ENCODE peak calls at places on chromosome 3, in four cellular contexts. T, M, C and S are unnamed samples.

GRCh38 chr3:129950318-129951046 is 24.0 kb upstream of the TRH start:
- DNase-seq in T (no peak), M (no peak), C (no peak), S (no peak)

GRCh38 chr3:117248149-117248548 is 538.6 kb downstream of the TUSC7 start:
- DNase-seq in T (peak), M (no peak), C (no peak), S (no peak)

GRCh38 chr3:87062685-87063084 is 71.7 kb upstream of the VGLL3 start:
- DNase-seq in T (no peak), M (no peak), C (no peak), S (no peak)

GRCh38 chr3:72274511-72275295 is 489.8 kb upstream of the PROK2 start:
- DNase-seq in T (no peak), M (no peak), C (peak), S (no peak)

GRCh38 chr3:125478321-125478720 is 41.7 kb downstream of the SNX4 start:
- DNase-seq in T (no peak), M (no peak), C (no peak), S (no peak)

GRCh38 chr3:165521131-165521871 is 315.9 kb downstream of the BCHE start:
- DNase-seq in T (no peak), M (no peak), C (no peak), S (no peak)

GRCh38 chr3:70273492-70273891 is 38.9 kb downstream of the MDFIC2 start:
- DNase-seq in T (no peak), M (no peak), C (no peak), S (no peak)

GRCh38 chr3:10507331-10507730 is 1.9 kb upstream of the ATP2B2 start:
- DNase-seq in T (no peak), M (no peak), C (no peak), S (no peak)

GRCh38 chr3:197364410-197365071 is 66.1 kb upstream of the DLG1 start:
- DNase-seq in T (peak), M (peak), C (no peak), S (no peak)

GRCh38 chr3:87350367-87351199 is 74.2 kb upstream of the POU1F1 start:
- DNase-seq in T (peak), M (peak), C (peak), S (no peak)

GRCh38 chr3:180267202-180267843 is 230.6 kb upstream of the PEX5L start:
- DNase-seq in T (no peak), M (no peak), C (no peak), S (no peak)

GRCh38 chr3:52069891-52070290 is 13.5 kb upstream of the DUSP7 start:
- DNase-seq in T (peak), M (no peak), C (no peak), S (no peak)

GRCh38 chr3:16070707-16071106 is 103.8 kb upstream of the GALNT15 start:
- DNase-seq in T (no peak), M (no peak), C (no peak), S (no peak)

GRCh38 chr3:39809181-39809994 is at the start of gene MYRIP:
- DNase-seq in T (peak), M (peak), C (peak), S (peak)

GRCh38 chr3:48595526-48596121 is 495 bp upstream of the COL7A1 start:
- DNase-seq in T (peak), M (peak), C (peak), S (peak)

GRCh38 chr3:124565013-124565412 is 165.2 kb upstream of the UMPS start:
- DNase-seq in T (peak), M (peak), C (peak), S (peak)

GRCh38 chr3:165195226-165195625 is 958 bp downstream of the SLITRK3 start:
- DNase-seq in T (peak), M (no peak), C (no peak), S (no peak)

GRCh38 chr3:28575748-28576589 is 227.3 kb upstream of the AZI2 start:
- DNase-seq in T (peak), M (no peak), C (peak), S (no peak)

GRCh38 chr3:43689766-43690399 is 855 bp upstream of the ABHD5 start:
- DNase-seq in T (no peak), M (peak), C (no peak), S (no peak)

GRCh38 chr3:65433480-65433879 is 605.2 kb downstream of the MAGI1 start:
- DNase-seq in T (no peak), M (no peak), C (no peak), S (no peak)

GRCh38 chr3:65438096-65438495 is 600.6 kb downstream of the MAGI1 start:
- DNase-seq in T (no peak), M (no peak), C (no peak), S (no peak)

GRCh38 chr3:65439641-65440040 is 599.1 kb downstream of the MAGI1 start:
- DNase-seq in T (peak), M (peak), C (peak), S (peak)

GRCh38 chr3:65438612-65439011 is 600.1 kb downstream of the MAGI1 start:
- DNase-seq in T (no peak), M (no peak), C (no peak), S (no peak)

GRCh38 chr3:65436580-65436979 is 602.1 kb downstream of the MAGI1 start:
- DNase-seq in T (peak), M (peak), C (peak), S (peak)
- TF ChIP-seq CTCF in T (peak), M (peak), C (peak), S (peak)

DNA sequence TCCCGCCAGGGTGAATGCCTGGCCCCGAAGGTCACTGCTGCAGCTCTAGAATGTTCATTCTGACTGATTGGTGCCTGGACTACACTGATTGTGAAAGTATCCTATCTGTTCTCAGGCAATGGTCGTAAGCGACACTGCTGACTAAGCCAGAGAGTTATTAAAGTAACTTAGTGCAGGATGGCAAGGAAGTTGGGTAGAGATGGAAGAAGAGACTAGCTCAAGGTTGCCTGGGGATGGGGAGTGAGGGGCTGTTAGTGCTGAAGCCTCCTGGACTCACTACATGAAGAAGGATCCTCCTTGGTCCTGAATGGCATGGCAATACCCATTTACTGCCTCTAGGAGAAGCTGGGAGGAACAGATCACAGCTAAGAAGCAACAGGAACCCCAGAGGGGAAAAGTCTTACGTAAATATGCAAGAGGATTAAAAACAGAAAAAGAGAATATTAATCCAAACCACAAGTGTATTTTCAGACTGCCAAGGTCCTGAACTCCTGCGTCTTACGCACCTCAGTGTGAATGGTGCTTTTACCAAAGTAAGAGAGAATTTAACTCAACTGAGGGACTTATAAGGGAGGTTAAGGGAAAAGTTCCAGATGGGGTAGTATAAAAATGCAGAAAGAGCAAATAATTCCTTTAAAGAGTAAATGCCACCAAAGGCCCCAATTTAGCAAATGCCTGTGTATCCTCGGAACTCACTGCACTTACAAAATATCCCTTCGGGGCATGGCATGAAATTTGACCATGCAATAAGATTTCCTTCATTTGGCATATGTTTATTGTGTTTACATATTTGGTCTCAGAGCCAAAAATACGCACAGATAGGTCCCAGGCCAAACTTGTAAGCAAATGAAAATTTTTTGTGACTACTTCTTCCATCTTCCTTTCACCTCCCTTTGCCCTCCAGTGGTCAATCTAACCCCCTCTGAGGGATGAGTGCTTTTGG is 64.0 kb upstream of the DGKG start:
- DNase-seq in T (no peak), M (peak), C (peak), S (no peak)
- TF ChIP-seq CTCF in T (no peak), M (peak), C (peak), S (peak)

DNA sequence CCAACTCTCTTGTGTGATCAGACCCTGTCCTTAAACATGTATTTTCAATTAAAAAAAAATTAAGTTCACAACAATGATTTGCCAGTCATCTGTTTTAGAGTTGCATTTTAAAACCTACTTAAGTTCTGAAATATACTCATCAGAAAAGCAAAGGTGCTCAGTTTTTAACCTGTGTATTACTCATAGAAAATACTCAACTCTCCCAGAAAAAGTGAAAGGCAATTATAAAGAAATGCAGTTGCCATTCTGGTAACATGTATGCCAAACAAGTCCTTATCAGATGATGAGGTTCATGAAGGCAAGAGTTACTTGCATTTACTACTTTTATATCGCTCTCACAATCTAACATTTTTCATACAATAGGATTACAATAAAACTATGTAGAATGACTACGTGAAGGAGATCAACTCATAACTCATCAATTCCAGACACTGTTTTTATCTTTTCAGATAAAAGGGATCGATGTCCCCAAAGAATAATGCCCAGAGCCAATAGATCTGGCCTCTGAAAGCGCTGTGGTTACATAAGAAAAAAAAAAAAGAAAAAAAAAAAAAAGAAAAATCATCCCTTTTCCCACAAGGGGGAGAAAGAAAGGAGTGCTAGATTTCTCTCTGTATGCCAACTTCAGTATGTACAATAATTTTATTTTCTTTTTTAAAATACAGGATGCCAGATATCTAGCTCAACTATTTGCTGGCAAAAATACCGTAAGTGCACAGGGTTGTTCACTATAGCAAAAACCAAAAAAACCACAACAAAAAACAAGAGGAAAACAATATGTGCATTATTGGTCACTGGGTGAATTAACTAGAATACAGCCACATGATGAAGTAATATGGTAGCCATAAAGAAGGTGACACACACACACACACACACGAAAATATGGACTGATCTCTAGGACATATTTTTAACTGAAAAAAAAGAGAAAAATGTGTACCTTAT is 137.4 kb downstream of the NR1I2 start:
- DNase-seq in T (no peak), M (no peak), C (no peak), S (no peak)
- TF ChIP-seq CTCF in T (peak), M (no peak), C (no peak), S (no peak)

DNA sequence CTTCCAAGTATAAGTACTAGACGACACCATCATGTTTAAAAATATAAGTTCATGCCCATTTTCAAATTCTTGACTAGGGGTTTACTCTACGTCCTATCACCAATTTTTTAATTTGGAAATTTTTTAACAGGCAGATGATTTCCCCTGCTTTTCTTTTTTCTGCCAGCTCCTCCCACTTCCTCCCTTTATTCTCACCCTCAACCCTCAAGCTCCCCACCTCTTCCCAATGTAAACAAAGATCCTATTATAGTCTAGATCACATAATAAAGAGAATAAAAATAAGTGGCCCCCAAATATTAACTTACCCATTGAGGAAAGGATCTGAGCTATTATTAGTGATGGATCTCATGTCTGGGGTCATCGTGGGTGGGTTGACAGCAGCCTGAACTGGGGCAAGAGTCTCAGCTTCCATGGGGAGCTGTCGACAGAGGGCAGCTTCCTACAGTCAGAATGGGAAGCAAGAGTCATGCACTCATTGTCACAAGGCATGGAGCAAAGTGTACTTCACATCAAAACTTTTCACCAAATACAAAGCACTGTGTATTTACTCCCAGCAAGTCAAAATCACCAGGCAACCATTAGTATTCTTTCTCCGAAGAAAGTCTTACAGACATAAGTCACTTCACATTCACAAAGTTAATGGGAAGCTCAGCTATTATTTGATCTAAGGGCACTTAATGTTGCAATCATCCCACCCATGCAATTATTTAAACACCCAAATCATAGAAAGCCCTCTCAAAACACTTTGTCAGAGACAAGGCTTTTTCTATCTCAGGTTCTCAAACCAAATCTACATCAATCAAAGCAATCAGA is 53.2 kb downstream of the TM4SF4 start:
- DNase-seq in T (no peak), M (no peak), C (peak), S (no peak)
- TF ChIP-seq CTCF in T (peak), M (no peak), C (peak), S (no peak)

GRCh38 chr3:100760377-100760776 is 51.1 kb downstream of the TFG start:
- DNase-seq in T (no peak), M (no peak), C (no peak), S (no peak)

GRCh38 chr3:100761951-100762350 is 52.7 kb downstream of the TFG start:
- DNase-seq in T (no peak), M (no peak), C (no peak), S (no peak)

GRCh38 chr3:100765437-100765975 is 56.2 kb downstream of the TFG start:
- DNase-seq in T (no peak), M (no peak), C (no peak), S (no peak)

GRCh38 chr3:100759162-100759561 is 49.9 kb downstream of the TFG start:
- DNase-seq in T (no peak), M (no peak), C (no peak), S (no peak)

DNA sequence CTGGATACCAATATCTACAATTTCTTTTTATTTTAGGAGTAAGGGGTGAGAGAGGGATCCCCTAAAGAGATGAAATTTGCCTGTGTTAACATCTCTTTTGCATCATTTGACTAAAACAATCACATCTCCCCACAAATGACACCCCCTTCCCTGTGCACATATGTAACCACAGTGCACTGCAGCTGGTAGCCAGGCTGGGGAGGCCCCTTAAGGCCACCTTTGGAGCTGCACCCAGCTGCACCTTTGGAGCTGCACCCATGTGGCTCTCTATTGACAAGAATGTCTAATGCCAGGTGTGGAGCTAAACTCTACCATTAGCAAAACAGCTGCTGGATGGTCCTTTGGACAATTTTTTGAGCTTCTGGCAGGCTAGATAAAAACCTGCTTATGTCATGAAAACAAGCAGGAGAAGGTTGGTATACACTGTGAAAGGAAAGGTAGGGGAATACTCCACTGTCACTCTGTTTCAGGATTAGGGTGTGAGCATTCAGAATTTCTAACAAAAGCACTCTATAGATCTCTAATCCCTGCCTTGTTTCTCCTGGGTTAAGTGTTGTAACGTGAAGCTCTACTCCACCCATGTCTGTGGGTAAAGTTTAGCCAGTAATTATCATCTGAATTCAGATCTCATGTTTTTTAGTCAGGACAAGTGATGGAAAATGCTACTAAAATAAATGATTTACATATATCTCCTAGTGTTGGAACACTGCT is 52.1 kb downstream of the TFG start:
- DNase-seq in T (peak), M (peak), C (peak), S (peak)
- TF ChIP-seq CTCF in T (peak), M (peak), C (peak), S (no peak)

GRCh38 chr3:126661532-126661931 is 6.6 kb upstream of the TXNRD3 start:
- DNase-seq in T (no peak), M (no peak), C (no peak), S (no peak)

GRCh38 chr3:126658584-126658983 is 3.7 kb upstream of the TXNRD3 start:
- DNase-seq in T (no peak), M (no peak), C (no peak), S (no peak)

GRCh38 chr3:126657901-126658300 is 3.0 kb upstream of the TXNRD3 start:
- DNase-seq in T (no peak), M (no peak), C (no peak), S (no peak)

GRCh38 chr3:126661965-126662364 is 7.0 kb upstream of the TXNRD3 start:
- DNase-seq in T (no peak), M (no peak), C (no peak), S (peak)

DNA sequence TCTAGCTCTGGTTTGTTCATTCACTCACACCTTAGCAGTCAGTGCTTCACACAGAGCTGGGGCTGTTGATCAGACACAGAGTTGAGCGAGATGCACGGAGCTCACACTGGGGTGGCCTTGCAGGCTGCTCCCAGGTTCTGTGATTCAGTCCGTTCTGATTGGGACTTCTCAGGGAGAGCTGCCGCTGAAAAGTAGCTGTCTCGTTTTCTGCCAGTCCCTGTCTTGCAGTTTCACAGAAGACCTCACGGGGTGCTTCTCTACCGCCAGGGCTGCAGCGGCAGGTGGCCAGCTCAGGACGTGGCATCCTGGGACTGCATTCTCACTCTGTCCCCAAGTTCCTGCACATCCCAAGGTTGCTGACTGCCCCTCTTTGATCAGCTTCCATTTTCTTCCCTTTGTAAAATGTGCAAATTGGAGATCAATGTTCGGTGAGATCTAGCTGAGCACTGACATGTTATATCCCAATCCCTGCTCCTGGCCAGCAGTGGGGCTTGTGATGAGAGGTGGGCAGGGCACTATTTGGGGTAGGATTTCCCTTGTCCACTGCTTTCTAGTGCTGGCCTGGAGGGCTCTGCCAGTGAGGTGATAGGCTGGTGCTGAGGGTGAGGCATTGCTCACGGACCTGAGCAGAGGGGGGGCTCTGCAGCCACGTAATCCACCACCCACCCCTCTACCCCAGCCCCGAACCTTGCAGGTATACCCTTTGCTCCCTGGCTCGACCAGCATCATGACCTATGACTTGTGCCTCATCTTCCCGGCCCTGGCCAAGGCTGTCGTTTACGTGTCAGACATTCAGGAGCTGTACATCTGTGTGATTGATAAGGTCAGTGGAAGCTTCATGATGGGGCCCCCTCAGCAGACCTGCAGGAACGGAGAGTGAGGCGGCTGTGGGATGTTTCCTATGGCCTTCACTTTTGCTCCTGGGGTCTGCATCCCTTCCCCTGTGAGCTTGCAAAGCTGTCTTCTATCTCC is 5.3 kb upstream of the TXNRD3 start:
- DNase-seq in T (peak), M (peak), C (peak), S (peak)
- TF ChIP-seq CTCF in T (peak), M (peak), C (no peak), S (peak)